ENCODE peak calls at places on chromosome 9, in four cellular contexts. G is esophagus muscularis mucosa, S is GM12891, D is SK-N-SH. I is an unnamed sample.

GRCh38 chr9:105219291-105219805 is 25.1 kb upstream of the SLC44A1 start:
- DNase-seq in G (no peak), S (no peak), D (no peak), I (no peak)

GRCh38 chr9:136590788-136591187 is 44.9 kb upstream of the NOTCH1 start:
- DNase-seq in G (no peak), S (no peak), D (no peak), I (no peak)

GRCh38 chr9:16363073-16363781 is 507.2 kb downstream of the BNC2 start:
- DNase-seq in G (no peak), S (no peak), D (no peak), I (peak)

GRCh38 chr9:122349201-122349600 is 21.6 kb upstream of the PTGS1 start:
- DNase-seq in G (no peak), S (no peak), D (no peak), I (no peak)

GRCh38 chr9:132973713-132974112 is 4.8 kb upstream of the GFI1B start:
- DNase-seq in G (no peak), S (no peak), D (peak), I (no peak)

GRCh38 chr9:893843-894420 is 52.4 kb downstream of the DMRT1 start:
- DNase-seq in G (no peak), S (peak), D (peak), I (no peak)

GRCh38 chr9:128614728-128615127 is 41.9 kb downstream of the DYNC2I2 start:
- DNase-seq in G (no peak), S (no peak), D (no peak), I (no peak)

GRCh38 chr9:13707635-13708410 is 428.3 kb upstream of the MPDZ start:
- DNase-seq in G (no peak), S (no peak), D (no peak), I (no peak)

GRCh38 chr9:81613002-81613750 is 76.2 kb downstream of the TLE1 start:
- DNase-seq in G (no peak), S (no peak), D (peak), I (no peak)

GRCh38 chr9:123191260-123191659 is 77.1 kb downstream of the STRBP start:
- DNase-seq in G (no peak), S (no peak), D (no peak), I (no peak)

GRCh38 chr9:8895498-8896224 is 1096.1 kb upstream of the DMAC1 start:
- DNase-seq in G (no peak), S (no peak), D (peak), I (no peak)

GRCh38 chr9:113361304-113362018 is 12.1 kb downstream of the BSPRY start:
- DNase-seq in G (no peak), S (no peak), D (no peak), I (no peak)

GRCh38 chr9:134217431-134218210 is 53.3 kb upstream of the RNU6ATAC start:
- DNase-seq in G (no peak), S (no peak), D (peak), I (no peak)

GRCh38 chr9:7371032-7371431 is 428.5 kb downstream of the DMAC1 start:
- DNase-seq in G (no peak), S (no peak), D (no peak), I (no peak)

GRCh38 chr9:110954822-110955291 is 83.4 kb downstream of the LPAR1 start:
- DNase-seq in G (no peak), S (no peak), D (no peak), I (no peak)

GRCh38 chr9:116572095-116572748 is 114.9 kb upstream of the TRIM32 start:
- DNase-seq in G (peak), S (peak), D (peak), I (peak)

GRCh38 chr9:4553951-4554381 is 63.7 kb downstream of the SLC1A1 start:
- DNase-seq in G (no peak), S (no peak), D (no peak), I (no peak)

GRCh38 chr9:107039546-107039945 is 176.6 kb downstream of the ZNF462 start:
- DNase-seq in G (no peak), S (no peak), D (no peak), I (no peak)

GRCh38 chr9:107768224-107768623 is 278.7 kb upstream of the KLF4 start:
- DNase-seq in G (no peak), S (no peak), D (no peak), I (no peak)

GRCh38 chr9:99093492-99093791 is 11.5 kb upstream of the TGFBR1 start:
- DNase-seq in G (peak), S (no peak), D (no peak), I (no peak)

GRCh38 chr9:136903041-136903554 is 16.8 kb downstream of the TRAF2 start:
- DNase-seq in G (no peak), S (no peak), D (no peak), I (no peak)

GRCh38 chr9:38708759-38709158 is 11.2 kb downstream of the FAM240B start:
- DNase-seq in G (no peak), S (no peak), D (peak), I (no peak)

GRCh38 chr9:109467936-109468335 is 30.2 kb downstream of the PTPN3 start:
- DNase-seq in G (no peak), S (no peak), D (no peak), I (no peak)
- TF ChIP-seq POLR2AphosphoS5 in G (no peak), S (no peak), D (no peak), I (no peak)

DNA sequence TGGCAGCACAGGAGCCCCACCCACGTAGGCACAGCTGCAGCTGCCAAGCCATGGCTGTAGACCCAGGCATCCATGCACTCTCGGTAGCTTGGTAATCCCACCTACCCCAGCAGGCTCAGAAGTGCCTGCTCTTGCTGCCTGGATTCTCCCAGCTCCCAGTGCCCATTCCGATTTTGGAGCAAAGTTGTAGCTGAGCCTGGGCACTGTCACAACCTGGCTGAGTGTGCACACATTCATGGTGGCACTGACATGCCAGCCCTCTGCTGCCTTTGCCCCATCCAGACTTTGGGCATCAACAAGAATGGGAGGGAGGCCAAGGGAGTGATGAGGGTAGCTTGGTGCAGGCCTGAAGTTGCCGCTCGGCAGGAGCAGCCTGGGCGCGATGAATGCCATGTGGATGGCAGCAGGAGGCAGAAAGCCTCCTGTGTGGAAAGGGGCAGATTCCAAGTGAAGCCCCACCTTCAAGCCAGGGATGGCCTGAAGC is 936.6 kb upstream of the PTPRD start:
- DNase-seq in G (no peak), S (no peak), D (no peak), I (no peak)
- TF ChIP-seq POLR2AphosphoS5 in G (no peak), S (no peak), D (no peak), I (no peak)

GRCh38 chr9:112334319-112334828 is 955 bp upstream of the PTBP3 start:
- DNase-seq in G (no peak), S (no peak), D (no peak), I (no peak)

GRCh38 chr9:112332272-112332671 is 1.1 kb downstream of the PTBP3 start:
- DNase-seq in G (no peak), S (no peak), D (no peak), I (no peak)

GRCh38 chr9:112332674-112332976 is 794 bp downstream of the PTBP3 start:
- DNase-seq in G (no peak), S (no peak), D (no peak), I (no peak)

GRCh38 chr9:112332977-112333638 is at the start of gene PTBP3:
- DNase-seq in G (peak), S (peak), D (peak), I (peak)

GRCh38 chr9:112333639-112334318 is 360 bp upstream of the PTBP3 start:
- DNase-seq in G (peak), S (peak), D (peak), I (no peak)
- TF ChIP-seq POLR2AphosphoS5 in G (peak), S (no peak), D (peak), I (no peak)

DNA sequence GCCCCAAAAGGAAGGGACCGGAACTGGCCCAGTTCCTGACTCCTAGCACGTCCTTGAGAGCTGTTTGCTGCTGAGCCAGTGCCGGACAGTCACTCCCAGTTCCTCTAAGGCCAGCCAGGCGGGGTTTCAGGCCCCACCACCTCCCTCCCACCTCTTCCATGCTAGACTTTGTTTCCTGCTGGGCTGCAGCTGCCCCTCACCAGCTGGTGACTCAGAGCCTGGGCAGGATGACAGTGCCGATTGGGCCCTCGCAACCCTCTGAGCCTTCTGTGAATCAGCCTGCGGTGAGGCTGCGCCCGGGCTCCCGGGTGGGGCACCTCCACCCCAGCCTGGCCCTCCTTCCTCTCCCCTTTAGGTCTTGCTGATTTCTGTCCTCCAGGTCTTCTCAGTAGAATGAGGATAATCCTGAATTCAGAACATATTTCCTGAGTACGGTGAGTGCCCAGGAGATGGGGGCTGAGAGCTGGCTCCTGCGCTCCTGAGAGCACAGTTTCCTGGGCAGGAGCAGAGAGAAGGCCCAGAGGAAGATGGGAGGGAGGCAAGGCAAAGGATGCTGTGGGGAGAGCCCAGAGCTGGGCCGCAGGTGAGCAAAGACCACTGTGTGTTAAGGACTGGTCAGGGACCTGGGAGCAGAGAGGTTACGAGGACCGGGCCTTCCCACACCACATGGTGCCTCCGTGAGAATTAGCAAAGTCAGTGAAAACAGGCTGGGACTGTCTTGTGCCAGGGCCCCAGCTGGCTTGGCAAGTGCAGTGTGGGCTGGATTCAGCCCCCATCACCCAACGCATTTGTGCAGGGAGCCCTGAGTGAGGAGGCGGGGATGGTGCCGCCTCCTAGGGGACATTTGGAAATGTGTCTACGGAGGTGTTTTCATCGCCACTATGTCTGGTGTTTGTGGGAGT is 32.9 kb upstream of the STXBP1 start:
- DNase-seq in G (peak), S (no peak), D (peak), I (peak)
- TF ChIP-seq POLR2AphosphoS5 in G (peak), S (no peak), D (peak), I (no peak)

I was measured in suprapubic skin.